ENCODE peak calls at places on chromosomes 4 and X, in four cellular contexts. N is cerebellar cortex; V is activated effector memory CD4-positive, alpha-beta T cell treated with Interleukin-2 at 50 U/mL for 16 hours; G is NCI-H1092. S is an unnamed sample.
A peak's percentile ranks its signal among the peaks of the same experiment; 100 is the strongest.

GRCh38 chr4:66275381-66276060 is 605.2 kb upstream of the EPHA5 start:
- DNase-seq in V (no peak), N (no peak), G (no peak), S (no peak)

GRCh38 chr4:36841583-36842326 is 402.8 kb upstream of the NWD2 start:
- DNase-seq in N (no peak), G (no peak), V (no peak), S (no peak)

GRCh38 chr4:52377563-52377962 is 281.5 kb downstream of the USP46 start:
- DNase-seq in N (no peak), V (no peak), G (no peak), S (no peak)

GRCh38 chr4:147381749-147382148 is 99.1 kb upstream of the EDNRA start:
- DNase-seq in N (no peak), G (no peak), V (no peak), S (no peak)

GRCh38 chr4:36997727-36998126 is 246.8 kb upstream of the NWD2 start:
- DNase-seq in N (no peak), V (no peak), G (no peak), S (no peak)

GRCh38 chr4:1285790-1286553 is 3.7 kb upstream of the MAEA start:
- DNase-seq in G (no peak), V (no peak), N (peak; percentile 22), S (no peak)

GRCh38 chr4:119281374-119281773 is 40.6 kb downstream of the FABP2 start:
- DNase-seq in G (no peak), N (no peak), V (no peak), S (no peak)

GRCh38 chr4:57109847-57110634 is at the start of gene IGFBP7:
- DNase-seq in N (no peak), G (no peak), V (no peak), S (no peak)

GRCh38 chr4:173794662-173795061 is 264.6 kb upstream of the HAND2 start:
- DNase-seq in V (no peak), G (no peak), N (no peak), S (no peak)

GRCh38 chr4:152104286-152104685 is 343.5 kb upstream of the GATB start:
- DNase-seq in V (no peak), G (no peak), N (peak; percentile 28), S (no peak)

GRCh38 chr4:142512161-142512560 is 333.9 kb downstream of the INPP4B start:
- DNase-seq in G (no peak), V (no peak), N (no peak), S (no peak)

GRCh38 chr4:100168521-100168920 is 21.7 kb downstream of the DDIT4L start:
- DNase-seq in G (no peak), V (no peak), N (no peak), S (no peak)

GRCh38 chr4:4391866-4392265 is 5.0 kb downstream of the NSG1 start:
- DNase-seq in G (no peak), V (no peak), N (no peak), S (no peak)

GRCh38 chrX:38870386-38870895 is 69.2 kb downstream of the MID1IP1 start:
- DNase-seq in N (no peak), V (no peak), G (no peak), S (no peak)

GRCh38 chrX:135629342-135629741 is 84.1 kb upstream of the CT45A1 start:
- DNase-seq in V (no peak), G (no peak), N (no peak), S (no peak)

GRCh38 chrX:154040307-154040756 is 20.6 kb upstream of the IRAK1 start:
- DNase-seq in G (no peak), V (no peak), N (no peak), S (no peak)

GRCh38 chr4:145775406-145775805 is 95.5 kb downstream of the C4orf51 start:
- DNase-seq in N (no peak), V (no peak), G (no peak), S (no peak)

GRCh38 chr4:159298502-159298901 is 195.6 kb downstream of the RAPGEF2 start:
- DNase-seq in V (no peak), G (no peak), N (peak; percentile 38), S (no peak)

GRCh38 chr4:89981789-89982334 is 87.2 kb downstream of the MMRN1 start:
- DNase-seq in V (no peak), G (no peak), N (no peak), S (no peak)

GRCh38 chr4:148442830-148443549 is 776 bp upstream of the NR3C2 start:
- DNase-seq in V (no peak), N (peak; percentile 40), G (no peak), S (peak; percentile 24)

GRCh38 chr4:77538574-77539157 is 67.0 kb upstream of the CXCL13 start:
- DNase-seq in N (peak; percentile 2), G (no peak), V (no peak), S (no peak)

GRCh38 chr4:17812801-17813200 is 2.0 kb downstream of the NCAPG start:
- DNase-seq in N (no peak), V (no peak), G (no peak), S (no peak)

GRCh38 chr4:146443525-146443924 is 78.2 kb downstream of the SLC10A7 start:
- DNase-seq in G (no peak), V (no peak), N (peak; percentile 10), S (no peak)

GRCh38 chr4:152102184-152103000 is 341.6 kb upstream of the GATB start:
- DNase-seq in N (peak; percentile 83), G (no peak), V (no peak), S (no peak)

GRCh38 chr4:137946423-137946822 is 295.7 kb downstream of the SLC7A11 start:
- DNase-seq in G (no peak), V (no peak), N (no peak), S (no peak)

GRCh38 chr4:169137555-169137920 is 127.5 kb upstream of the CBR4 start:
- DNase-seq in V (no peak), G (no peak), N (no peak), S (no peak)

GRCh38 chr4:154164931-154165839 is 326.4 kb downstream of the DCHS2 start:
- DNase-seq in N (no peak), V (no peak), G (no peak), S (no peak)

GRCh38 chrX:9746148-9746880 is 19.3 kb downstream of the GPR143 start:
- DNase-seq in V (no peak), N (no peak), G (no peak), S (no peak)

GRCh38 chr4:153166971-153167501 is 37.2 kb upstream of the TRIM2 start:
- DNase-seq in N (no peak), V (no peak), G (no peak), S (no peak)

GRCh38 chr4:158529505-158529904 is 7.8 kb downstream of the RXFP1 start:
- DNase-seq in N (no peak), G (no peak), V (no peak), S (no peak)

GRCh38 chr4:8315343-8316250 is 46.0 kb downstream of the HTRA3 start:
- DNase-seq in N (peak; percentile 21), G (peak; percentile 83), V (no peak), S (no peak)

GRCh38 chr4:18020145-18020670 is 1.3 kb downstream of the LCORL start:
- DNase-seq in G (no peak), N (peak; percentile 24), V (no peak), S (no peak)

S was measured in T-helper 2 cell.